ENCODE peak calls at places on chromosomes 11 and 22, in six cellular contexts. F, P, I, M, O and U are unnamed samples.

GRCh38 chr11:73555615-73556014 is 42.3 kb downstream of the FAM168A start:
- DNase-seq in M (no peak), O (no peak), P (no peak), I (no peak), F (no peak), U (no peak)

GRCh38 chr11:73070653-73071052 is 71.5 kb downstream of the FCHSD2 start:
- DNase-seq in F (no peak), M (no peak), I (no peak), O (no peak), P (no peak), U (no peak)

GRCh38 chr11:19660076-19660475 is 52.6 kb upstream of the NAV2 start:
- DNase-seq in F (no peak), I (no peak), M (peak), P (no peak), O (peak), U (peak)

GRCh38 chr11:57179701-57180100 is 2.1 kb upstream of the LRRC55 start:
- DNase-seq in M (no peak), I (no peak), P (no peak), O (no peak), F (peak), U (no peak)

GRCh38 chr11:38612701-38613100 is 2014.7 kb upstream of the RAG2 start:
- DNase-seq in P (no peak), M (no peak), I (no peak), O (no peak), F (no peak), U (no peak)

GRCh38 chr11:35235498-35235897 is 96.5 kb downstream of the CD44 start:
- DNase-seq in P (no peak), M (no peak), O (no peak), F (no peak), I (no peak), U (no peak)

GRCh38 chr11:116357769-116358544 is 414.8 kb downstream of the BUD13 start:
- DNase-seq in M (no peak), F (peak), I (peak), O (peak), P (peak), U (no peak)

GRCh38 chr11:76296731-76297130 is 84.2 kb downstream of the THAP12 start:
- DNase-seq in O (no peak), P (no peak), I (no peak), M (no peak), F (no peak), U (no peak)

GRCh38 chr11:2831826-2832717 is 53.5 kb downstream of the CDKN1C start:
- DNase-seq in M (no peak), O (no peak), P (no peak), I (no peak), F (no peak), U (no peak)

GRCh38 chr11:121328213-121328966 is 35.8 kb downstream of the SC5D start:
- DNase-seq in O (no peak), M (no peak), I (no peak), P (no peak), F (no peak), U (no peak)

GRCh38 chr11:121329786-121330395 is 37.3 kb downstream of the SC5D start:
- DNase-seq in O (no peak), I (no peak), M (no peak), P (no peak), F (no peak), U (no peak)

GRCh38 chr11:121330614-121331435 is 38.3 kb downstream of the SC5D start:
- DNase-seq in I (no peak), P (no peak), F (no peak), M (no peak), O (no peak), U (no peak)

GRCh38 chr11:121326230-121326629 is 33.7 kb downstream of the SC5D start:
- DNase-seq in F (no peak), P (no peak), I (no peak), O (no peak), M (no peak), U (no peak)

DNA sequence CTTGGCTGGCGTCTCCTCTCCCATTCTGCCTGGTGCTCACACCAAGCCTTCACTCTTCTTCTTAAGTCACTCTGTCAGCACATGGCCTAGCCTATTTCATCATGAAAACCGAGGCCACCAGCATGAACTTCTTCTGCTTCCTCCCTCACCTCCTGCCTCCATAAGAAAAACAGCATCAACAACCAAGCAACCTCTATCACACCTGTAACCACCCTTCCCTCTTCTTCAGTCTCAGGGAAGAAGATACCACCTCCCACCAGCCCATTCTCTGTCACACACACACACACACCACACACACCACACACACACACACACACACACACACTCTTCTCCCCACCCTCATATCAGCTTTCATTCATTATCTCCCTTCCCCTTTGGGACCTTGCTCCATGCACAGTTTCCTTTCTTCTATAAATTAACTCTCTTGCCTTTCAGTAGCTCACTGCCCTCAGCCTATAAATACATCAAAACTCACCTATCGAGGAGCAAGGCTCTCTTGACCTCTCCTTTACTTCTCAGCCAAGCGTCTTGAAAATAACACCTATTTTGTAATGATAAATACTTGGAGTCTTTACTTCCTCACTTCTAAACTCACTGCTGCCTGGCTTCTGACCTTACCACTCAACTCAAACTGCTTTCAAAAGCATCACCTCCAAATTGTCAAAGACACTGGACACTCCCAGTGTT is 36.5 kb downstream of the SC5D start:
- DNase-seq in P (no peak), M (no peak), F (no peak), I (no peak), O (no peak), U (no peak)
- H3K14ac ChIP-seq in P (no peak), M (no peak), F (no peak), I (no peak), O (no peak), U (no peak)

GRCh38 chr11:44243633-44244343 is 66.2 kb downstream of the ALX4 start:
- DNase-seq in O (no peak), M (peak), F (peak), P (peak), I (no peak), U (peak)

GRCh38 chr11:44246726-44247125 is 63.2 kb downstream of the ALX4 start:
- DNase-seq in F (no peak), P (no peak), O (no peak), M (no peak), I (no peak), U (no peak)

GRCh38 chr11:44241851-44242250 is 68.1 kb downstream of the ALX4 start:
- DNase-seq in I (no peak), O (no peak), P (no peak), F (no peak), M (no peak), U (no peak)

GRCh38 chr11:44244649-44245308 is 65.2 kb downstream of the ALX4 start:
- DNase-seq in M (peak), P (no peak), F (no peak), O (no peak), I (no peak), U (peak)

DNA sequence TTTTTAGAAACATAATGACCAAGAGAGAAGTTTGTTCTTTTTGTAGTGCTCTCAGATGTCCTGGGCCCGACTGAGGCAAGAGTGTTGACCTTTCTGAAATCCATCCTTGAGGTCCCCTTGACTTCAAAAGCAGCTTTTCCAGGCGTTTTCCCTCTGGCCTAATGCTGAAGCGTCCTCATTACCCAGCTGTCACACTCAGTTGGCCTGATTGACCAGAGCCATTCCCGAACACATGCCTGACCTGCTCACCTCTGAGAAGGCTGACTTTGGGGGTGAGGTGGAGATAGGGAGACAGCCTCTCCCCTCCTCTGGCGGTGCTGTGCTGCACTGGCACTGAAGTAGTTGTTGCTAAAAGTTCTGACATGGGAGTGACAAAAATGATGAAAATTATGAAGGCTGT is 66.9 kb downstream of the ALX4 start:
- DNase-seq in O (no peak), P (no peak), I (no peak), F (peak), M (no peak), U (peak)
- H2BK120ac ChIP-seq in O (peak), P (no peak), I (peak), F (peak), M (peak), U (no peak)

DNA sequence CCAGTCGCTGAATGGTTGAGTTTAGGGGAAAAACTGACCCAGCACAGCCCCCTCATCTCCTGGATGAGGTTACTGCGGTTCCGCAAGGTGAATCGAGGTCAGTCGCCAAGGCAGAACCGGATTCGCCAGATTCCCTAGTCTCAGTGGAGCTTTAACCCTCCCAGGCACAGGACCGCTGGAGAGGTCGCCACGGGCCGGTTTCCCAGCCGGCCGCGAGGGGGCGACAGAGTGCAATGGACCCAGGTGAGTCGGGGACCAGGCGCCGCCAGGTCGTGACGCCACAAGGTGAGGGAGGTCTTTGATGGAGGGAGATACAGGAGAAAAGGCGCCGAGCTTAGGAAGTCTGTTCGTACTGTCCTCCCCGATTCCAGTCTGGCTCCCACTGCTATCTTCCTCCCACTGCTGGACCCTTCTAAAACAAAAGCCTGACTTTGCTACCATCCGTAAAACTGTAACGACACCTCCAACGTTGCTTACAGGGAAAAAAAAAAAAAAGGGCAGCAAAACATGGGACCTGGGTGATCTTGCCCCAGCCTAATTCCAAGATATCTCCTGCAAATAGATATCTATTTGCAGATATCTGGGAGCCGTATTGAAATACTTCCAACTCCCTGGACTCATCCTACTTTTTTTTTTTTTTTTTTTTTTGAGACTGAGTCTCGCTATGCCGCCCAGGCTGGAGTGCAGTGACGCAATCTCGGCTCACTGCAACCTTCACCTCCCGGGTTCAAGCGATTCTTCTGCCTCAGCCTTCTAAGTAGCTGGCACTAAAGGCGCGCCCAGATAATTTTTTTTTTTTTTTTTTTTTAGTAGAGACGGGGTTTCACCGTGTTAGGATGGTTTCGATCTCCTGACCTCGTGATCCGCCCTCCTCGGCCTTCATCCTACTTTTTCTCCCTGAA is 1.4 kb upstream of the GGA1 start:
- DNase-seq in P (peak), F (peak), O (peak), I (peak), M (peak), U (peak)
- H3K4ac ChIP-seq in P (no peak), F (no peak), O (no peak), I (no peak), M (peak), U (no peak)

GRCh38 chr22:39149915-39150847 is 2.3 kb downstream of the CBX7 start:
- DNase-seq in F (no peak), O (no peak), M (no peak), I (no peak), P (peak), U (no peak)
- H3K14ac ChIP-seq in F (no peak), O (no peak), M (no peak), I (no peak), P (no peak), U (no peak)

DNA sequence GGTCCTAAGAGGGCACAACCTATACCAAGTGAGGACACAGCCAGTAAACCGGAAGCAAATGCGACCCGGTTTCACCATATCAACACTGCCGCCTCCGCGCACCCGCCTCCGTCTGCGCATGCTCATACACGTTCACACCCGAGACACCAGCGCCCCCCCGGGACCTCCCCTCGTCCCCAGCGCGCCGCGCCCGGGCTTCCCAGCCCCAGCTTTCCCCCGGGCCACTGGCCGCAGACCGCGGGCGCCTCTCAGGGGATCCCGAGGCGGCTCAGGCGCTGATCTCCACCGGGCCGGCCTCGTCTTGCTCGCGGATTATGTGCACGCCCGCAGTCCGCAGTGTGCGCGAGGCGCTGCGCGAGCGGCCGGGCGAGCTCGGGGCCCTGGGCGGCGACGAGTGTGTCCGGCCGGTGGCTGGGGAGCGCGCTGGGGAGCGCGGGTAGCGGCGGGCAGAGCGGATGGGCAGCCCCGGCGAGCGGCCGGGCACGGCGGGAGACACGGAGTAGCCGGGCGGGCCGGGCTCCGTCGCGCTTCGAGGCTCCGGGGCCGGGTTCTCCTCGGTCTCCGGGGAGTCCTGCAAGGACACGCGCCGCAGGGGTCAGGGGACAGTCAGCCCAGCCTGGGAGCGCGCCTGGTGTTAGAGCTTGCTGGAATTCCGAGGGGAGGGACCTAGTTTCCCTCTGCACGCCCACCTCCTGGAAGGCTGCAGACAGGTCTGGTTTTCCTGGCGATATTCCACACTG is 2.0 kb downstream of the HEPN1 start:
- DNase-seq in I (peak), F (peak), O (peak), P (peak), M (peak), U (peak)
- H2BK120ac ChIP-seq in I (no peak), F (peak), O (peak), P (no peak), M (peak), U (peak)

GRCh38 chr11:66614073-66614472 is 2.4 kb upstream of the RBM14 start:
- DNase-seq in I (no peak), F (no peak), O (no peak), M (no peak), P (no peak), U (no peak)

GRCh38 chr11:66612458-66612857 is 4.0 kb upstream of the RBM14 start:
- DNase-seq in I (no peak), F (no peak), O (no peak), M (no peak), P (no peak), U (no peak)

GRCh38 chr11:66617148-66617814 is 851 bp downstream of the RBM14 start:
- DNase-seq in M (no peak), P (no peak), F (no peak), I (no peak), O (peak), U (no peak)

GRCh38 chr11:66619080-66619554 is 2.7 kb downstream of the RBM14 start:
- DNase-seq in P (no peak), F (no peak), M (peak), O (peak), I (no peak), U (peak)

GRCh38 chr11:66616379-66617147 is at the start of gene RBM14:
- DNase-seq in F (peak), O (peak), P (peak), M (peak), I (peak), U (peak)
- H3K4ac ChIP-seq in F (no peak), O (peak), P (no peak), M (peak), I (peak), U (peak)